ENCODE peak calls at places on chromosomes 7 and 10, in ten cellular contexts. D is right cardiac atrium; V is GM12878; U is effector memory CD4-positive, alpha-beta T cell; Y is AG04450; E is upper lobe of left lung; M is left ventricle myocardium inferior; N is neuronal stem cell; J is lower lobe of right lung; I is mammary epithelial cell. P is an unnamed sample.

GRCh38 chr7:100366411-100367250 is 6.7 kb upstream of the PILRA start:
- DNase-seq in E (no peak), U (no peak), V (peak), M (no peak), N (no peak), I (peak), Y (no peak), J (peak), D (no peak), P (no peak)

GRCh38 chr10:49559476-49559875 is 20.6 kb upstream of the ERCC6 start:
- DNase-seq in J (no peak), N (no peak), U (no peak), E (no peak), D (no peak), I (no peak), M (no peak), Y (no peak), V (no peak), P (peak)

GRCh38 chr7:112897839-112898431 is 107.7 kb upstream of the TMEM168 start:
- DNase-seq in M (no peak), D (no peak), N (no peak), Y (no peak), V (no peak), U (no peak), E (no peak), I (no peak), J (no peak), P (no peak)

GRCh38 chr10:132856869-132857524 is 71.0 kb upstream of the NKX6-2 start:
- DNase-seq in I (no peak), N (no peak), V (no peak), M (peak), J (peak), D (no peak), U (no peak), E (peak), Y (no peak), P (no peak)

GRCh38 chr7:1569016-1569415 is 816 bp downstream of the PSMG3 start:
- DNase-seq in Y (no peak), D (no peak), J (no peak), N (no peak), E (no peak), U (peak), V (no peak), M (no peak), I (peak), P (no peak)

GRCh38 chr7:122311719-122312118 is 7.2 kb upstream of the FEZF1 start:
- DNase-seq in V (no peak), J (no peak), U (no peak), M (no peak), E (no peak), I (no peak), N (no peak), D (no peak), Y (no peak), P (peak)

GRCh38 chr10:35517431-35518181 is 87.5 kb upstream of the GJD4 start:
- DNase-seq in U (no peak), J (no peak), N (no peak), E (no peak), V (no peak), M (no peak), D (no peak), I (peak), Y (no peak), P (no peak)

GRCh38 chr7:38796636-38797501 is 112.1 kb downstream of the VPS41 start:
- DNase-seq in J (no peak), U (peak), I (peak), D (peak), N (peak), V (peak), E (peak), M (no peak), Y (peak), P (peak)

GRCh38 chr7:75639893-75640600 is 98.7 kb downstream of the HIP1 start:
- DNase-seq in E (no peak), V (no peak), U (no peak), N (no peak), D (no peak), Y (no peak), M (no peak), I (no peak), J (no peak), P (peak)

GRCh38 chr7:47444376-47445098 is 137.4 kb downstream of the TNS3 start:
- DNase-seq in J (no peak), Y (no peak), U (no peak), N (no peak), M (no peak), E (no peak), V (no peak), D (no peak), I (peak), P (peak)

GRCh38 chr7:55366461-55367138 is 1.5 kb downstream of the LANCL2 start:
- DNase-seq in U (no peak), M (no peak), N (no peak), I (no peak), E (no peak), D (no peak), J (no peak), Y (no peak), V (peak), P (peak)

GRCh38 chr7:6205921-6206660 is 66.3 kb downstream of the CYTH3 start:
- DNase-seq in J (no peak), Y (no peak), V (no peak), U (no peak), E (no peak), M (no peak), D (no peak), I (no peak), N (no peak), P (no peak)

GRCh38 chr7:2667843-2668242 is 20.2 kb upstream of the AMZ1 start:
- DNase-seq in I (no peak), D (peak), Y (no peak), J (no peak), N (no peak), M (no peak), V (no peak), U (no peak), E (no peak), P (no peak)

GRCh38 chr7:112701456-112701855 is 88.7 kb downstream of the TMEM168 start:
- DNase-seq in I (no peak), V (no peak), Y (no peak), U (no peak), M (no peak), E (no peak), N (no peak), J (no peak), D (no peak), P (peak)

GRCh38 chr7:50599385-50599784 is 34.2 kb upstream of the DDC start:
- DNase-seq in N (no peak), I (no peak), M (no peak), D (no peak), J (no peak), U (no peak), Y (no peak), E (no peak), V (no peak), P (no peak)

GRCh38 chr7:9029671-9030070 is 596.3 kb downstream of the NXPH1 start:
- DNase-seq in N (no peak), D (no peak), Y (no peak), J (no peak), V (no peak), I (peak), U (no peak), E (no peak), M (no peak), P (no peak)

GRCh38 chr7:6164491-6164890 is 107.9 kb downstream of the CYTH3 start:
- DNase-seq in J (no peak), U (no peak), V (no peak), M (peak), N (no peak), Y (no peak), E (no peak), I (no peak), D (no peak), P (peak)

GRCh38 chr10:71964669-71965515 is 697 bp downstream of the CHST3 start:
- DNase-seq in J (peak), I (peak), N (no peak), M (peak), D (peak), Y (no peak), E (peak), U (no peak), V (no peak), P (peak)

GRCh38 chr7:94095359-94096009 is 91.3 kb upstream of the BET1 start:
- DNase-seq in V (no peak), E (no peak), U (no peak), Y (no peak), M (no peak), N (no peak), J (no peak), D (no peak), I (no peak), P (no peak)

GRCh38 chr10:128116851-128117615 is 9.2 kb downstream of the MKI67 start:
- DNase-seq in D (no peak), I (no peak), U (no peak), E (no peak), N (no peak), V (no peak), J (no peak), M (no peak), Y (no peak), P (peak)

GRCh38 chr7:91973632-91974031 is 33.0 kb downstream of the AKAP9 start:
- DNase-seq in J (no peak), E (no peak), U (no peak), N (no peak), D (no peak), M (no peak), Y (no peak), V (no peak), I (no peak), P (no peak)

GRCh38 chr7:29013931-29014330 is 55.8 kb upstream of the TRIL start:
- DNase-seq in J (no peak), E (no peak), M (no peak), I (no peak), U (no peak), V (no peak), D (no peak), Y (no peak), N (no peak), P (no peak)

GRCh38 chr10:80464557-80465466 is 10.7 kb downstream of the TSPAN14 start:
- DNase-seq in U (no peak), I (no peak), M (no peak), V (no peak), D (no peak), Y (no peak), J (no peak), E (peak), N (peak), P (peak)

GRCh38 chr10:75782463-75783248 is 351.2 kb downstream of the LRMDA start:
- DNase-seq in M (no peak), J (no peak), N (no peak), V (no peak), E (no peak), I (no peak), U (no peak), Y (no peak), D (no peak), P (no peak)

GRCh38 chr10:3757250-3757637 is 27.8 kb downstream of the KLF6 start:
- DNase-seq in I (no peak), E (no peak), M (no peak), D (no peak), U (no peak), Y (no peak), N (no peak), V (no peak), J (no peak), P (no peak)

GRCh38 chr7:130444230-130444629 is 3.4 kb upstream of the CEP41 start:
- DNase-seq in I (no peak), N (no peak), D (no peak), Y (no peak), V (no peak), J (no peak), M (no peak), U (no peak), E (peak), P (no peak)

GRCh38 chr10:81071087-81071796 is 533.5 kb downstream of the SH2D4B start:
- DNase-seq in Y (no peak), D (no peak), N (no peak), M (no peak), U (no peak), V (no peak), E (no peak), J (no peak), I (no peak), P (no peak)

GRCh38 chr10:116554628-116555027 is 8.9 kb downstream of the PNLIP start:
- DNase-seq in D (no peak), N (no peak), E (no peak), Y (no peak), I (no peak), J (no peak), M (no peak), U (no peak), V (no peak), P (no peak)

GRCh38 chr7:69199048-69199447 is 399.2 kb upstream of the AUTS2 start:
- DNase-seq in D (no peak), M (no peak), V (no peak), J (no peak), Y (no peak), E (no peak), U (no peak), I (no peak), N (no peak), P (no peak)

GRCh38 chr7:151129882-151130591 is 37.5 kb downstream of the GBX1 start:
- DNase-seq in I (no peak), J (no peak), D (peak), N (no peak), E (no peak), U (no peak), Y (no peak), V (no peak), M (peak), P (no peak)

GRCh38 chr10:30188567-30189253 is 129.3 kb upstream of the JCAD start:
- DNase-seq in J (no peak), M (no peak), V (no peak), U (no peak), Y (no peak), D (no peak), N (no peak), I (no peak), E (no peak), P (no peak)

GRCh38 chr10:93115661-93116383 is 42.1 kb downstream of the CYP26A1 start:
- DNase-seq in M (peak), J (peak), I (peak), V (peak), D (peak), Y (no peak), U (peak), N (peak), E (peak), P (peak)

DNA sequence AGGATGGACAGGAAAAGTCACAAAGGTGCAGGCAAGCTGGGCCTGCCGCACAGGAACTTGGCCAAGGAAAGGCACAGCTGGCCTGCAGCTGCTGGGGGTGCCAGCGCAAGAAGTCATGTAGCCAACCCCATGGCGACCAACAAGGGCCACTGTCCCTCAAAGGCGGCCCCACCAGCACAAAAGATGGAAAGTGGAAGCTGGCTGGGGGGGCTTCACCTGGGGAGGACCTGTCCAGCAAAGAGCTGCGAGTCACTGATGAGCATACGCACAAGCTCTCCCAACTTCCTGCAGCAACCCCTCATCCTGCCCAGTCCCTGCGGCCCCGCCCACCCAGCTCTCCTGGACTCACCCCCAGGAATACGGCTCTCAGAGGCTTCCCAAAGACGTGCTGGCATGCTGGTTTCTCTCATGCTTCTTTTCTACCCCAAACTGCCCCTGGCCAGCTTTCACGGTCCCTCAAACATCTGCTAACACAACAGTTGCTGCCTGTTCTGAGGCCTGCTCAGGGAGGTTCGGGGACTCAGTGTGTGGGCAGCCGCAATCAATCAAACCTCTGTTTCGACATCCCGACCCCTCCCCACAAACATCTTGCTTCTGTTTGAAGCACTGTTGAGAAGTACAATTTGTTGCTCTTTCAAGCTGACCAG is 67.6 kb downstream of the FAM53B start:
- DNase-seq in N (no peak), U (no peak), I (no peak), E (no peak), M (peak), J (peak), Y (no peak), D (peak), V (no peak), P (no peak)
- H3K4me3 ChIP-seq in N (no peak), U (no peak), I (no peak), E (no peak), M (peak), J (no peak), Y (no peak), D (no peak), V (no peak), P (no peak)

GRCh38 chr7:23136216-23136615 is 30.6 kb downstream of the KLHL7 start:
- DNase-seq in U (no peak), I (no peak), Y (peak), E (no peak), V (no peak), D (no peak), N (no peak), M (no peak), J (no peak), P (no peak)
- H3K4me3 ChIP-seq in U (no peak), I (no peak), Y (no peak), E (no peak), V (no peak), D (no peak), N (no peak), M (no peak), J (no peak), P (no peak)

DNA sequence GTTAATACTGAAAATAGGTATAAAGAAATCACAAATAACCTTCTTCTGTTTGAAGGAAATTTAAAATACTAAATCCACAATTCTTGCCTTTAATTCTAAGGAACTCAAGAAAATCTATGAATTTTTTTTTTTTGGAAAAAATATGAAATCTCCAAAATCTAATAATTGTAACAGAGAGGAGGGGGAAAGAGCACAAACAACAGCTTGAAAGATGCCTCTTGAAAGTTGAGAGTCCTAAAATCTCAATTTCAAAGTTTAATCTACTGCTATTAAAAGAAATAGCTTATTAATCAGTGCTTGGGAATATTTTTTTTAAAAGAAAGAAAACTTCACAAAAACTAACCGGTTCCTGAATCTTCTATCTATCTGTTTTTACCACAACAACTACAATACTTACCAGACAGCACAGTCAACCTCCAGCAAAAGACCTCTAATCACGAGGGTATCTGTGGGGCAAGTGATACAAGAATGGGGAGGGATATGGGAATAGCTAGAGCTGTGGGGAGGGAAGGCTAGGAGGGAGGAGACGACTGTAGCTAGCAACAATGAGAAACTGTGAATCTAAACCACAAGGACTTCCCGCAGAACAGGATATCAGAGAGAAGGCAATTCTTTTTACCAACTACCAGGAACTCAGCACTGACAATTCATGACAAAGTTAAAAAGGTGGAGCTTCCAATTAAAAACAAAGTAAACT is at the start of gene USP54:
- DNase-seq in U (no peak), J (no peak), N (peak), D (no peak), E (peak), V (no peak), I (peak), M (no peak), Y (no peak), P (peak)
- H3K4me3 ChIP-seq in U (peak), J (peak), N (peak), D (peak), E (peak), V (no peak), I (peak), M (peak), Y (no peak), P (no peak)

GRCh38 chr10:102715880-102716279 is 1.4 kb downstream of the SFXN2 start:
- DNase-seq in N (no peak), D (no peak), Y (no peak), J (no peak), E (no peak), U (no peak), I (no peak), M (no peak), V (no peak), P (no peak)
- H3K4me3 ChIP-seq in N (no peak), D (no peak), Y (no peak), J (no peak), E (no peak), U (no peak), I (no peak), M (no peak), V (peak), P (no peak)

GRCh38 chr7:95976369-95976768 is 204.0 kb downstream of the DYNC1I1 start:
- DNase-seq in Y (no peak), J (no peak), N (no peak), E (no peak), V (no peak), I (no peak), D (no peak), U (no peak), M (no peak), P (no peak)

GRCh38 chr7:95977994-95978393 is 205.6 kb downstream of the DYNC1I1 start:
- DNase-seq in V (no peak), U (no peak), D (no peak), E (no peak), M (no peak), N (no peak), J (no peak), Y (no peak), I (no peak), P (no peak)

GRCh38 chr7:95974108-95974507 is 201.8 kb downstream of the DYNC1I1 start:
- DNase-seq in I (no peak), J (no peak), E (no peak), M (no peak), Y (no peak), V (no peak), N (no peak), U (no peak), D (no peak), P (no peak)

GRCh38 chr7:95971716-95972115 is 199.4 kb downstream of the DYNC1I1 start:
- DNase-seq in N (no peak), J (no peak), E (no peak), M (no peak), Y (no peak), V (no peak), D (no peak), U (no peak), I (no peak), P (no peak)

GRCh38 chr7:95972554-95972953 is 200.2 kb downstream of the DYNC1I1 start:
- DNase-seq in U (no peak), E (no peak), I (no peak), J (no peak), Y (no peak), N (no peak), V (no peak), D (no peak), M (no peak), P (no peak)
- H3K4me3 ChIP-seq in U (no peak), E (no peak), I (no peak), J (no peak), Y (no peak), N (no peak), V (no peak), D (no peak), M (no peak), P (no peak)

DNA sequence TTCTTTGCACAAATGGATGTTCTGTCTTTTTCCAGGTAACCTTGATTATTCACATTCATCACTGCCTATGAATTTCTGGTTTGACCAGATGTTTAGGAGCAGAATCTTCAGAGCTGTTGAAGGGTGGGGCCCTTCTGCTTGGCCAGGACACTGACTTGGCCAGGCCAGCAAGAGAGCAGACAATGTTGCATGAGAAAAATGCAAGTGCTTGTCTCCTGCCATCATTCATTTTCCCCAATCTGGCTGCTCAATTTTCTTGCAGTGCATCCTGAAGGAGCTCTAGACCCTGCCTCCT is 1.6 kb upstream of the BLNK start:
- DNase-seq in V (no peak), J (no peak), M (no peak), E (no peak), N (no peak), D (no peak), U (no peak), I (no peak), Y (no peak), P (no peak)
- H3K4me3 ChIP-seq in V (peak), J (peak), M (no peak), E (peak), N (no peak), D (no peak), U (no peak), I (no peak), Y (no peak), P (no peak)

GRCh38 chr10:103772096-103772845 is 83.1 kb downstream of the SH3PXD2A start:
- DNase-seq in N (peak), M (peak), I (peak), D (peak), Y (peak), U (peak), J (peak), E (peak), V (no peak), P (peak)

GRCh38 chr10:103768345-103768744 is 87.0 kb downstream of the SH3PXD2A start:
- DNase-seq in N (no peak), Y (no peak), M (no peak), J (no peak), U (no peak), V (no peak), I (no peak), E (no peak), D (no peak), P (no peak)

GRCh38 chr10:103769176-103769575 is 86.2 kb downstream of the SH3PXD2A start:
- DNase-seq in M (no peak), V (no peak), E (no peak), J (peak), Y (no peak), I (no peak), D (no peak), U (no peak), N (no peak), P (no peak)

GRCh38 chr10:103767756-103768155 is 87.6 kb downstream of the SH3PXD2A start:
- DNase-seq in E (no peak), Y (no peak), J (no peak), M (no peak), D (no peak), V (no peak), N (no peak), U (no peak), I (no peak), P (no peak)

GRCh38 chr10:103770139-103770538 is 85.2 kb downstream of the SH3PXD2A start:
- DNase-seq in N (no peak), M (no peak), U (no peak), D (no peak), V (no peak), E (no peak), I (no peak), J (peak), Y (no peak), P (no peak)
- H3K4me3 ChIP-seq in N (no peak), M (no peak), U (no peak), D (no peak), V (no peak), E (no peak), I (no peak), J (no peak), Y (no peak), P (no peak)